ENCODE peak calls at places on chromosome 1, in six cellular contexts. X, I, A, Y, J and W are unnamed samples.

GRCh38 chr1:221327954-221328353 is 413.9 kb downstream of the DUSP10 start:
- DNase-seq in J (no peak), Y (no peak), X (no peak), A (peak; percentile 97), I (peak; percentile 42), W (no peak)

GRCh38 chr1:41740630-41741239 is 178.0 kb downstream of the HIVEP3 start:
- DNase-seq in A (no peak), Y (no peak), X (no peak), J (no peak), I (no peak), W (no peak)

GRCh38 chr1:51439895-51440294 is 79.2 kb downstream of the EPS15 start:
- DNase-seq in Y (no peak), I (no peak), J (no peak), X (no peak), A (no peak), W (no peak)

GRCh38 chr1:87939486-87939885 is 610.8 kb downstream of the LMO4 start:
- DNase-seq in Y (no peak), A (no peak), J (no peak), X (no peak), I (no peak), W (no peak)

GRCh38 chr1:58783090-58783992 is 506 bp downstream of the JUN start:
- DNase-seq in J (peak; percentile 35), X (peak; percentile 51), I (peak; percentile 46), Y (peak; percentile 15), A (no peak), W (peak; percentile 62)

GRCh38 chr1:111973150-111973549 is 16.3 kb downstream of the KCND3 start:
- DNase-seq in A (no peak), X (no peak), I (no peak), J (no peak), Y (no peak), W (no peak)

GRCh38 chr1:30670195-30671060 is 53.0 kb downstream of the MATN1 start:
- DNase-seq in J (no peak), A (no peak), X (peak; percentile 57), Y (no peak), I (no peak), W (no peak)

GRCh38 chr1:119286587-119287181 is 81.9 kb upstream of the HAO2 start:
- DNase-seq in A (peak; percentile 42), J (peak; percentile 51), Y (no peak), I (peak; percentile 68), X (peak; percentile 45), W (peak; percentile 55)

GRCh38 chr1:201461193-201461657 is 7.8 kb downstream of the PHLDA3 start:
- DNase-seq in I (no peak), J (peak; percentile 97), A (no peak), Y (no peak), X (peak; percentile 98), W (peak; percentile 94)

GRCh38 chr1:32372149-32372756 is 9.9 kb downstream of the TSSK3 start:
- DNase-seq in J (no peak), Y (peak; percentile 32), A (no peak), I (no peak), X (no peak), W (no peak)

GRCh38 chr1:47651311-47652089 is 213.7 kb downstream of the FOXD2 start:
- DNase-seq in X (no peak), A (no peak), I (no peak), J (no peak), Y (no peak), W (no peak)

GRCh38 chr1:60390593-60391282 is 317.2 kb upstream of the C1orf87 start:
- DNase-seq in X (no peak), I (no peak), A (no peak), Y (no peak), J (no peak), W (no peak)

GRCh38 chr1:237012789-237013383 is 8.6 kb upstream of the MT1HL1 start:
- DNase-seq in J (peak; percentile 79), A (peak; percentile 43), Y (no peak), I (no peak), X (peak; percentile 84), W (peak; percentile 3)

GRCh38 chr1:199242162-199242561 is 603.3 kb downstream of the PTPRC start:
- DNase-seq in J (no peak), A (no peak), I (no peak), Y (no peak), X (peak; percentile 34), W (no peak)

GRCh38 chr1:230359992-230360391 is 66.1 kb downstream of the PGBD5 start:
- DNase-seq in Y (no peak), J (no peak), X (peak; percentile 98), A (no peak), I (no peak), W (no peak)

GRCh38 chr1:41672173-41672572 is 187.7 kb upstream of the EDN2 start:
- DNase-seq in X (peak; percentile 97), J (no peak), I (no peak), A (no peak), Y (no peak), W (no peak)

GRCh38 chr1:12166834-12167492 is at the start of gene TNFRSF1B:
- DNase-seq in J (peak; percentile 21), I (peak; percentile 59), A (no peak), Y (peak; percentile 50), X (peak; percentile 42), W (peak; percentile 73)

GRCh38 chr1:38800720-38801671 is 58.6 kb downstream of the RRAGC start:
- DNase-seq in J (no peak), Y (no peak), A (no peak), X (no peak), I (no peak), W (no peak)

GRCh38 chr1:50257029-50257428 is 148.3 kb downstream of the ELAVL4 start:
- DNase-seq in I (no peak), Y (no peak), A (no peak), X (no peak), J (no peak), W (no peak)

GRCh38 chr1:7578206-7578605 is 192.9 kb upstream of the VAMP3 start:
- DNase-seq in X (no peak), J (no peak), Y (no peak), A (no peak), I (no peak), W (no peak)

GRCh38 chr1:161946071-161946987 is 77.3 kb downstream of the OLFML2B start:
- DNase-seq in Y (no peak), X (peak; percentile 59), J (no peak), A (no peak), I (no peak), W (no peak)

GRCh38 chr1:111275780-111276433 is 14.7 kb upstream of the CHIA start:
- DNase-seq in J (no peak), I (no peak), A (no peak), X (peak; percentile 6), Y (no peak), W (no peak)

GRCh38 chr1:116286541-116286971 is 86.5 kb upstream of the ATP1A1 start:
- DNase-seq in X (peak; percentile 92), J (no peak), Y (no peak), I (no peak), A (no peak), W (no peak)

GRCh38 chr1:56576880-56577858 is 2.2 kb downstream of the PLPP3 start:
- DNase-seq in A (no peak), Y (no peak), X (peak; percentile 48), J (no peak), I (peak; percentile 41), W (peak; percentile 37)

GRCh38 chr1:53625049-53625448 is 113.9 kb downstream of the GLIS1 start:
- DNase-seq in A (no peak), Y (no peak), X (no peak), J (no peak), I (no peak), W (no peak)

GRCh38 chr1:151398691-151399065 is 695 bp upstream of the PSMB4 start:
- DNase-seq in Y (no peak), X (no peak), J (no peak), I (no peak), A (no peak), W (no peak)

GRCh38 chr1:173392895-173393654 is 84.1 kb upstream of the PRDX6 start:
- DNase-seq in J (peak; percentile 62), I (no peak), X (peak; percentile 87), A (no peak), Y (no peak), W (peak; percentile 89)

GRCh38 chr1:32888134-32888533 is 1.8 kb downstream of the HPCA start:
- DNase-seq in Y (no peak), J (no peak), A (no peak), I (no peak), X (no peak), W (no peak)

GRCh38 chr1:227765261-227766014 is 30.2 kb downstream of the SNAP47 start:
- DNase-seq in X (no peak), I (no peak), J (no peak), Y (no peak), A (no peak), W (no peak)

GRCh38 chr1:27318137-27318536 is 3.8 kb upstream of the TMEM222 start:
- DNase-seq in A (no peak), J (no peak), Y (no peak), X (no peak), I (no peak), W (no peak)

GRCh38 chr1:119631433-119632102 is 16.5 kb downstream of the ZNF697 start:
- DNase-seq in I (peak; percentile 42), Y (no peak), X (peak; percentile 80), A (peak; percentile 63), J (peak; percentile 93), W (peak; percentile 93)

GRCh38 chr1:49106438-49106837 is 329.7 kb upstream of the BEND5 start:
- DNase-seq in I (no peak), Y (no peak), A (no peak), X (no peak), J (no peak), W (no peak)

GRCh38 chr1:150008699-150009098 is 1.8 kb downstream of the OTUD7B start:
- DNase-seq in A (peak; percentile 10), X (no peak), I (no peak), Y (no peak), J (no peak), W (no peak)

GRCh38 chr1:23402286-23403037 is 22.1 kb downstream of the TCEA3 start:
- DNase-seq in I (no peak), X (peak; percentile 71), J (peak; percentile 16), Y (no peak), A (no peak), W (no peak)